ENCODE peak calls at places on chromosomes 16 and 17, in seven cellular contexts. V, R, A, E, U, X and C are unnamed samples.

GRCh38 chr17:76054112-76054476 is 18.2 kb downstream of the SRP68 start:
- DNase-seq in V (no peak), R (peak; percentile 40), A (peak; percentile 63), E (no peak), U (no peak), X (no peak), C (peak; percentile 47)

GRCh38 chr17:37045271-37045946 is 96.7 kb downstream of the AATF start:
- DNase-seq in V (peak; percentile 36), R (no peak), A (no peak), E (no peak), U (no peak), X (peak; percentile 45), C (no peak)

GRCh38 chr16:85046957-85047866 is 19.6 kb downstream of the KIAA0513 start:
- DNase-seq in V (no peak), R (no peak), A (no peak), E (no peak), U (no peak), X (no peak), C (peak; percentile 35)

GRCh38 chr17:44911133-44912001 is 3.9 kb downstream of the GFAP start:
- DNase-seq in V (peak; percentile 55), R (peak; percentile 24), A (peak; percentile 58), E (peak; percentile 97), U (peak; percentile 93), X (peak; percentile 87), C (peak; percentile 76)

GRCh38 chr16:62041401-62041800 is 5.2 kb upstream of the CDH8 start:
- DNase-seq in V (no peak), R (no peak), A (no peak), E (peak; percentile 49), U (peak; percentile 73), X (no peak), C (peak; percentile 6)

GRCh38 chr17:43949777-43950176 is 4.0 kb downstream of the PYY start:
- DNase-seq in V (no peak), R (no peak), A (no peak), E (no peak), U (no peak), X (no peak), C (no peak)

GRCh38 chr17:77349976-77350830 is 209.4 kb downstream of the SEC14L1 start:
- DNase-seq in V (no peak), R (peak; percentile 86), A (no peak), E (no peak), U (no peak), X (no peak), C (peak; percentile 95)

GRCh38 chr16:27475561-27475960 is 73.6 kb downstream of the IL21R start:
- DNase-seq in V (no peak), R (peak; percentile 95), A (no peak), E (no peak), U (no peak), X (no peak), C (peak; percentile 85)

GRCh38 chr16:84925092-84925772 is 86.1 kb downstream of the ZDHHC7 start:
- DNase-seq in V (no peak), R (no peak), A (peak; percentile 23), E (peak; percentile 69), U (peak; percentile 51), X (peak; percentile 95), C (no peak)

GRCh38 chr17:73770115-73770848 is 126.0 kb upstream of the SDK2 start:
- DNase-seq in V (no peak), R (peak; percentile 50), A (no peak), E (no peak), U (peak; percentile 68), X (no peak), C (peak; percentile 54)

GRCh38 chr17:55327225-55328088 is 62.7 kb downstream of the HLF start:
- DNase-seq in V (no peak), R (no peak), A (peak; percentile 72), E (no peak), U (no peak), X (no peak), C (no peak)

GRCh38 chr17:77206125-77206523 is 65.4 kb downstream of the SEC14L1 start:
- DNase-seq in V (no peak), R (no peak), A (no peak), E (no peak), U (no peak), X (no peak), C (peak; percentile 22)

GRCh38 chr17:79504181-79504605 is 106.7 kb downstream of the RBFOX3 start:
- DNase-seq in V (no peak), R (no peak), A (no peak), E (no peak), U (peak; percentile 30), X (no peak), C (no peak)

GRCh38 chr17:1006054-1006453 is 9.1 kb downstream of the TIMM22 start:
- DNase-seq in V (no peak), R (no peak), A (no peak), E (no peak), U (no peak), X (no peak), C (no peak)

GRCh38 chr17:72556944-72557826 is 436.4 kb downstream of the SOX9 start:
- DNase-seq in V (peak; percentile 69), R (peak; percentile 57), A (peak; percentile 66), E (peak; percentile 95), U (peak; percentile 90), X (peak; percentile 88), C (peak; percentile 68)

GRCh38 chr17:9199474-9200196 is 178.3 kb downstream of the NTN1 start:
- DNase-seq in V (no peak), R (no peak), A (no peak), E (peak; percentile 64), U (peak; percentile 50), X (no peak), C (peak; percentile 6)

GRCh38 chr17:39921323-39921722 is 2.9 kb upstream of the GSDMB start:
- DNase-seq in V (no peak), R (no peak), A (no peak), E (no peak), U (no peak), X (no peak), C (no peak)

GRCh38 chr16:22813946-22814325 is at the start of gene HS3ST2:
- DNase-seq in V (peak; percentile 64), R (no peak), A (no peak), E (peak; percentile 68), U (peak; percentile 80), X (peak; percentile 83), C (peak; percentile 0)

GRCh38 chr17:48612854-48613691 is 2.0 kb downstream of the HOXB8 start:
- DNase-seq in V (no peak), R (peak; percentile 61), A (no peak), E (peak; percentile 76), U (peak; percentile 76), X (no peak), C (peak; percentile 67)

GRCh38 chr16:66495440-66495839 is 54.5 kb downstream of the TK2 start:
- DNase-seq in V (no peak), R (no peak), A (no peak), E (no peak), U (no peak), X (no peak), C (no peak)

GRCh38 chr17:75325827-75326586 is 36.8 kb upstream of the SLC25A19 start:
- DNase-seq in V (no peak), R (peak; percentile 35), A (peak; percentile 89), E (no peak), U (peak; percentile 51), X (no peak), C (peak; percentile 39)

GRCh38 chr17:75853410-75853809 is 1.7 kb downstream of the WBP2 start:
- DNase-seq in V (no peak), R (peak; percentile 60), A (peak; percentile 86), E (no peak), U (peak; percentile 76), X (no peak), C (peak; percentile 88)

GRCh38 chr17:76716146-76716833 is 5.5 kb upstream of the MXRA7 start:
- DNase-seq in V (no peak), R (peak; percentile 99), A (peak; percentile 45), E (no peak), U (no peak), X (no peak), C (peak; percentile 100)

GRCh38 chr17:12637015-12637414 is 28.7 kb upstream of the MYOCD start:
- DNase-seq in V (no peak), R (peak; percentile 99), A (peak; percentile 81), E (no peak), U (peak; percentile 88), X (no peak), C (peak; percentile 97)

GRCh38 chr17:2064980-2065785 is 10.3 kb downstream of the HIC1 start:
- DNase-seq in V (no peak), R (peak; percentile 68), A (peak; percentile 32), E (peak; percentile 94), U (peak; percentile 92), X (peak; percentile 89), C (peak; percentile 68)

GRCh38 chr16:84423416-84423837 is 55.1 kb downstream of the ATP2C2 start:
- DNase-seq in V (no peak), R (peak; percentile 52), A (no peak), E (no peak), U (peak; percentile 57), X (no peak), C (peak; percentile 23)

GRCh38 chr16:4115941-4116327 is 308 bp downstream of the ADCY9 start:
- DNase-seq in V (no peak), R (no peak), A (no peak), E (no peak), U (no peak), X (no peak), C (no peak)

GRCh38 chr16:88529596-88529995 is 40.6 kb upstream of the ZC3H18 start:
- DNase-seq in V (no peak), R (no peak), A (no peak), E (no peak), U (no peak), X (no peak), C (no peak)
- H3K18ac ChIP-seq in V (no peak overlapping the region), R (no peak overlapping the region), A (no peak overlapping the region), E (no peak overlapping the region), U (no peak overlapping the region), X (no peak overlapping the region), C (no peak overlapping the region)

DNA sequence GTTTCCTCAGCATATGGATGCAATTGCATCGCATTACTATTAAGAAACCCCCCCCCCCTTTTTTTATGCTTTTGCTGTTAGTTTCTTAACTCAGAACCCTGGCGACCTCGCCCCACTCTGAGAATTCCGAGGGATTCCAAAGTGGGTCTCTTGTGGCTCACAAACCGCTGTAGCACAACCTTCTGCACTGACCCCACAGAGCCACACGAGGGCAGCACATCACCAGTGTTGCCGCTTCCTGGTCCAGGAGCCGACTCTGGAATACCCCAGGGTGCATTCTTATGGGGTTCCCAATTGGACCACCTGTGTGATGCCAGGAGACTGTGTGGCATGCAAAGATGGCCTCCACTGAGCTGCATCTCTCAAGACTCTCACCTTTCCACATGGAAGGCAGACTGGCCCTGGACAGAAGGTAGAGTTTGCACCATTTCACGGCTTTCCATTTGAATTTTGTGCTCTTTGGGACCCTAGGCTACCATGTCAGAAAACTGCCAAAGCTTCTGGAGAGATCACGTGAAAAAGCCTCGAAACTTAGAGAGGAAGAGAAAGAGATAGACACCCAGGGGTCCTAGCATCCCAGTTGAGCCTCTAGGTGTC is 432.7 kb upstream of the ASIC2 start:
- DNase-seq in V (peak; percentile 57), R (peak; percentile 17), A (peak; percentile 9), E (peak; percentile 84), U (peak; percentile 69), X (peak; percentile 88), C (peak; percentile 12)
- H3K18ac ChIP-seq in V (no peak overlapping the region), R (no peak overlapping the region), A (no peak overlapping the region), E (no peak overlapping the region), U (no peak overlapping the region), X (peak overlapping the region; percentile 20), C (no peak overlapping the region)

GRCh38 chr16:8391219-8391757 is 199.0 kb downstream of the TMEM114 start:
- DNase-seq in V (no peak), R (no peak), A (no peak), E (no peak), U (no peak), X (no peak), C (no peak)
- H3K18ac ChIP-seq in V (no peak overlapping the region), R (no peak overlapping the region), A (no peak overlapping the region), E (no peak overlapping the region), U (no peak overlapping the region), X (no peak overlapping the region), C (no peak overlapping the region)

GRCh38 chr17:35540589-35541404 is 3.3 kb upstream of the SLFN12L start:
- DNase-seq in V (no peak), R (peak; percentile 51), A (peak; percentile 2), E (no peak), U (no peak), X (no peak), C (peak; percentile 53)
- H3K18ac ChIP-seq in V (no peak overlapping the region), R (peak overlapping the region; percentile 90), A (no peak overlapping the region), E (no peak overlapping the region), U (no peak overlapping the region), X (no peak overlapping the region), C (no peak overlapping the region)